ENCODE peak calls at places on chromosomes 11 and 22, in four cellular contexts. A is breast epithelium, V is A673, Y is left ventricle myocardium inferior. N is an unnamed sample.
A peak's percentile ranks its signal among the peaks of the same experiment; 100 is the strongest.

GRCh38 chr11:108562746-108563581 is 30.6 kb downstream of the EXPH5 start:
- DNase-seq in Y (no peak), V (no peak), A (no peak), N (no peak)

GRCh38 chr11:20980736-20981135 is 311.4 kb downstream of the NELL1 start:
- DNase-seq in V (no peak), Y (no peak), A (no peak), N (no peak)

GRCh38 chr11:64225608-64226506 is at the start of the genes NUDT22 and TRPT1:
- DNase-seq in A (peak; percentile 92), Y (peak; percentile 93), V (peak; percentile 96), N (no peak)

GRCh38 chr22:24437820-24438328 is 10.5 kb downstream of the ADORA2A start:
- DNase-seq in V (peak; percentile 44), Y (no peak), A (no peak), N (no peak)

GRCh38 chr11:33802414-33802950 is 28.2 kb upstream of the FBXO3 start:
- DNase-seq in A (no peak), Y (peak; percentile 24), V (peak; percentile 98), N (peak; percentile 72)

GRCh38 chr11:20388096-20389055 is 860 bp downstream of the PRMT3 start:
- DNase-seq in V (peak; percentile 21), Y (no peak), A (no peak), N (peak; percentile 48)

GRCh38 chr22:45420539-45420938 is 7.0 kb downstream of the RIBC2 start:
- DNase-seq in A (no peak), Y (no peak), V (no peak), N (no peak)

GRCh38 chr11:2298131-2298794 is 3.5 kb downstream of the C11orf21 start:
- DNase-seq in V (no peak), Y (no peak), A (no peak), N (no peak)

GRCh38 chr11:73154178-73154577 is 12.1 kb upstream of the FCHSD2 start:
- DNase-seq in A (no peak), Y (no peak), V (no peak), N (no peak)

GRCh38 chr11:128324531-128325141 is 262.7 kb downstream of the ETS1 start:
- DNase-seq in Y (no peak), A (no peak), V (no peak), N (no peak)

GRCh38 chr11:17389205-17389956 is 922 bp upstream of the KCNJ11 start:
- DNase-seq in V (peak; percentile 66), A (peak; percentile 80), Y (peak; percentile 78), N (no peak)

GRCh38 chr11:62664405-62665074 is 470 bp downstream of the C11orf98 start:
- DNase-seq in A (peak; percentile 61), V (peak; percentile 83), Y (peak; percentile 20), N (no peak)

GRCh38 chr11:77075425-77075905 is 8.7 kb downstream of the CAPN5 start:
- DNase-seq in A (peak; percentile 37), V (no peak), Y (no peak), N (no peak)

GRCh38 chr22:42299586-42300285 is 29.3 kb upstream of the TCF20 start:
- DNase-seq in V (peak; percentile 38), A (no peak), Y (peak; percentile 48), N (no peak)

GRCh38 chr11:61586792-61587430 is 6.0 kb upstream of the SYT7 start:
- DNase-seq in Y (no peak), A (no peak), V (no peak), N (no peak)

GRCh38 chr22:23184764-23185113 is 4.4 kb downstream of the BCR start:
- DNase-seq in Y (no peak), A (no peak), V (no peak), N (no peak)

GRCh38 chr11:1557904-1558831 is 13.9 kb downstream of the DUSP8 start:
- DNase-seq in Y (no peak), A (no peak), V (no peak), N (peak; percentile 63)

GRCh38 chr11:126345283-126345682 is 10.2 kb upstream of the ST3GAL4 start:
- DNase-seq in Y (no peak), A (no peak), V (no peak), N (no peak)

GRCh38 chr11:132784441-132784840 is 747.9 kb downstream of the OPCML start:
- DNase-seq in A (no peak), Y (no peak), V (no peak), N (no peak)

GRCh38 chr11:16981651-16982194 is 32.5 kb downstream of the PLEKHA7 start:
- DNase-seq in V (peak; percentile 4), A (peak; percentile 76), Y (no peak), N (no peak)

GRCh38 chr11:60925685-60926267 is 1.5 kb downstream of the TMEM132A start:
- DNase-seq in Y (no peak), V (peak; percentile 26), A (no peak), N (no peak)

GRCh38 chr11:2158966-2159365 is 2.0 kb downstream of the INS start:
- DNase-seq in Y (no peak), A (no peak), V (no peak), N (no peak)

GRCh38 chr11:108616549-108616948 is 23.0 kb upstream of the EXPH5 start:
- DNase-seq in A (no peak), Y (no peak), V (no peak), N (no peak)

GRCh38 chr11:76756341-76756771 is 26.8 kb upstream of the TSKU start:
- DNase-seq in V (peak; percentile 10), A (no peak), Y (no peak), N (no peak)

GRCh38 chr11:96279421-96280290 is 63.3 kb downstream of the MAML2 start:
- DNase-seq in Y (no peak), A (no peak), V (no peak), N (no peak)

GRCh38 chr11:34833602-34834001 is 82.6 kb downstream of the APIP start:
- DNase-seq in A (no peak), V (no peak), Y (no peak), N (no peak)

GRCh38 chr11:36385121-36385530 is 89.0 kb downstream of the PRR5L start:
- DNase-seq in Y (no peak), A (no peak), V (no peak), N (no peak)

GRCh38 chr11:75147875-75148263 is 3.0 kb upstream of the SLCO2B1 start:
- DNase-seq in V (no peak), Y (peak; percentile 51), A (no peak), N (no peak)

GRCh38 chr11:66067640-66068039 is 2.4 kb upstream of the PACS1 start:
- DNase-seq in A (no peak), Y (no peak), V (no peak), N (no peak)

GRCh38 chr11:63961608-63962412 is 12.6 kb upstream of the COX8A start:
- DNase-seq in Y (peak; percentile 26), V (peak; percentile 81), A (no peak), N (no peak)

GRCh38 chr11:70078095-70078795 is at the start of gene ANO1:
- DNase-seq in V (no peak), Y (peak; percentile 34), A (no peak), N (no peak)
- H3K4me3 ChIP-seq in V (peak within 1 kb of the TSS; percentile 15), Y (peak within 1 kb of the TSS; percentile 61), A (peak within 1 kb of the TSS; percentile 26), N (no peak within 1 kb of the TSS)

GRCh38 chr11:87281496-87281895 is 243.8 kb downstream of the TMEM135 start:
- DNase-seq in A (no peak), Y (no peak), V (peak; percentile 82), N (no peak)
- TF ChIP-seq CTCF in A (no peak), Y (peak; percentile 53), V (peak; percentile 57), N (peak; percentile 53)

GRCh38 chr11:72111803-72112540 is 523 bp downstream of the ANAPC15 start:
- DNase-seq in Y (peak; percentile 92), V (peak; percentile 100), A (peak; percentile 93), N (peak; percentile 99)

GRCh38 chr11:72112541-72113136 is at the start of gene ANAPC15:
- DNase-seq in A (peak; percentile 99), Y (peak; percentile 98), V (peak; percentile 100), N (peak; percentile 99)

GRCh38 chr11:72114570-72114969 is 2.1 kb upstream of the ANAPC15 start:
- DNase-seq in V (no peak), A (no peak), Y (no peak), N (no peak)

GRCh38 chr11:72113170-72113808 is 794 bp upstream of the ANAPC15 start:
- DNase-seq in Y (no peak), V (no peak), A (no peak), N (no peak)

DNA sequence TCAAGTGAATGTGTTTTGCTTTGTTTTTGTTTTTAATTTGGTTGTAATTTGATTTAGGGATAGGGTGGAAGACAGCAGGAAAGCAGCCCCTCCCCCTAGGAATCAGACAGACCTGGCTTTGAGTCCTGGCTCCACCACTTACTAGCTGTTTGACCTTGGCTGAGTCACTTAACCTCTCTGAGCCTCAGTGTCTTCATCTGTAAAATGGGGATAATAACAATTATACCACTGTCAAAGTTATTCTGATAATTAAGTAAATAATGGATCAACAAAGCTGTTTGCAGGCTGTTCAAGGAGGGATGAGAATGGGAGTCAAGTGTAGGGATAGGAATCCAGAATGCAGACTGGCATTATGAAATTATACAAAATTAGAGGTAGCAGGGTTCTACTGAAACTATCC is 1.2 kb downstream of the ANAPC15 start:
- DNase-seq in V (no peak), Y (no peak), A (no peak), N (no peak)
- H3K4me3 ChIP-seq in V (peak overlapping the region; percentile 56), Y (peak overlapping the region; percentile 68), A (peak overlapping the region; percentile 72), N (peak overlapping the region; percentile 80)

GRCh38 chr11:10906521-10906920 is 48.7 kb upstream of the ZBED5 start:
- DNase-seq in Y (no peak), A (no peak), V (peak; percentile 40), N (no peak)
- TF ChIP-seq CTCF in Y (peak; percentile 51), A (no peak), V (peak; percentile 31), N (no peak)

GRCh38 chr22:29478326-29479276 is 1.4 kb upstream of the NEFH start:
- DNase-seq in Y (no peak), A (no peak), V (peak; percentile 62), N (no peak)
- H3K4me3 ChIP-seq in Y (no peak overlapping the region), A (no peak overlapping the region), V (peak overlapping the region; percentile 4), N (peak overlapping the region; percentile 18)

DNA sequence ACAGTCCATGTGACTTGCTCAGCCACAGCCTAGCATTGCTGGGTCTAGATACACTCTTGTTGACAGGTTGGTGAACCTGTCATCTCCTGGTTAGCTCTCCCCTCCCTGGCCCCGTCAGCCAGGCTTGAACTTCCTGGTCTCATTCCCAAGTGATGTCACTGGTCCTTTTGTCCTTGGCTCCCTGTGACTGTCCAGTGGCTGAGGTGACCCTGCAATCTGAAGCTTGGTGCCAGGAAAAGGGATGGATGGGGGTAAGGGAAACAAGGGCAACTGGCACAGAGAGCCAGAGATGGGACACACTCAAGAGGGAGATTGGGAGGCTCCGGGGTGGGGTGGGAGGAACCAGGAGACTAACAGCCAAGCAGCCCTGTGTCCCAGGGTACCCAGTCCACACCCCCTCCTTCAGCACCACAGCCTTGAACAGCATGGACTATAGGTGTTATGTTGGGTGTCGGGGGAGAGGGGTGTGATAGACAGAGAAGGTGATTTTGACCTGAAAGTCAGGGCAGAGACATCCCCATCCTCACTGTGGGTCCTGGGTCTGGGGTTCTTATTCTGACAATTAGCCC is 63.8 kb upstream of the THY1 start:
- DNase-seq in V (no peak), Y (no peak), A (peak; percentile 9), N (no peak)
- TF ChIP-seq CTCF in V (no peak), Y (no peak), A (no peak), N (no peak)

GRCh38 chr11:123740787-123741158 is 687 bp downstream of the ZNF202 start:
- DNase-seq in A (no peak), Y (no peak), V (no peak), N (no peak)
- H3K4me3 ChIP-seq in A (peak overlapping the region; percentile 91), Y (peak overlapping the region; percentile 95), V (peak overlapping the region; percentile 91), N (peak overlapping the region; percentile 67)

DNA sequence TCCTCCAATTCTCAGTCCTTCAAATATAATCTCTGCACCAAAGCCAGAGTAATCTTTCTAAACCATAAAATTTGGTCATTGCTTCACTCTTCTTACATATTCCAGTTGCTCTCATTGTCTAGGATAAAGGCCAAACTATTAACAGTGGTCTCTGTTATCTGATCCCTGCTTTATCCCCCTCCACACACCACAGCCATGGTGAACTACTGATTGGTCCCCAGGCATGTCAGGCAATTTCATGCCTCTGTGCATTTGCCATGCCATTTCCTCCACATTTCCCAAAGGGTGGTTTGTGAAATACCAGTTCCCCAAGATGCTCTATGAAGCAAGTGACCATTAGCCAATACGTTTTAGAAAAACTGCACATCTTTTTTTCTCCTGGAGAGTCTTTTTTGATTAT is 97.0 kb downstream of the FAM181B start:
- DNase-seq in V (no peak), A (no peak), Y (no peak), N (no peak)
- TF ChIP-seq CTCF in V (no peak), A (no peak), Y (no peak), N (no peak)

N was measured in LNCaP clone FGC.